ENCODE peak calls at places on chromosomes 13 and 19, in five cellular contexts. One of them, this sample, is unnamed.

GRCh38 chr19:49200238-49200862 is 42.8 kb downstream of the TRPM4 start:
- DNase-seq in aorta: no peak
- DNase-seq in HCT116: no peak
- DNase-seq in WERI-Rb-1: peak; percentile 20
- DNase-seq in tibial artery: no peak
- DNase-seq in this sample: no peak

GRCh38 chr13:35485451-35485850 is 9.0 kb upstream of the MAB21L1 start:
- DNase-seq in aorta: no peak
- DNase-seq in HCT116: no peak
- DNase-seq in WERI-Rb-1: peak; percentile 91
- DNase-seq in tibial artery: no peak
- DNase-seq in this sample: no peak

GRCh38 chr19:38653028-38653571 is 5.7 kb downstream of the ACTN4 start:
- DNase-seq in aorta: no peak
- DNase-seq in HCT116: no peak
- DNase-seq in WERI-Rb-1: peak; percentile 63
- DNase-seq in tibial artery: peak; percentile 76
- DNase-seq in this sample: no peak

GRCh38 chr19:29714371-29714952 is 599 bp downstream of the C19orf12 start:
- DNase-seq in aorta: peak; percentile 33
- DNase-seq in HCT116: no peak
- DNase-seq in WERI-Rb-1: peak; percentile 23
- DNase-seq in tibial artery: no peak
- DNase-seq in this sample: peak; percentile 30

GRCh38 chr13:27605099-27605498 is 15.2 kb downstream of the LNX2 start:
- DNase-seq in aorta: no peak
- DNase-seq in HCT116: no peak
- DNase-seq in WERI-Rb-1: no peak
- DNase-seq in tibial artery: no peak
- DNase-seq in this sample: no peak

GRCh38 chr13:32754179-32754578 is 167.9 kb downstream of the PDS5B start:
- DNase-seq in aorta: no peak
- DNase-seq in HCT116: no peak
- DNase-seq in WERI-Rb-1: no peak
- DNase-seq in tibial artery: no peak
- DNase-seq in this sample: no peak

GRCh38 chr13:98797456-98797855 is 45.0 kb upstream of the SLC15A1 start:
- DNase-seq in aorta: no peak
- DNase-seq in HCT116: no peak
- DNase-seq in WERI-Rb-1: peak; percentile 70
- DNase-seq in tibial artery: no peak
- DNase-seq in this sample: no peak

GRCh38 chr13:41006296-41006695 is 12.8 kb downstream of the ELF1 start:
- DNase-seq in aorta: no peak
- DNase-seq in HCT116: no peak
- DNase-seq in WERI-Rb-1: no peak
- DNase-seq in tibial artery: no peak
- DNase-seq in this sample: no peak

GRCh38 chr19:2305424-2305823 is 2.5 kb downstream of the LINGO3 start:
- DNase-seq in aorta: no peak
- DNase-seq in HCT116: no peak
- DNase-seq in WERI-Rb-1: no peak
- DNase-seq in tibial artery: no peak
- DNase-seq in this sample: no peak

GRCh38 chr19:35260694-35261304 is 8.0 kb upstream of the USF2 start:
- DNase-seq in aorta: peak; percentile 40
- DNase-seq in HCT116: no peak
- DNase-seq in WERI-Rb-1: peak; percentile 3
- DNase-seq in tibial artery: no peak
- DNase-seq in this sample: no peak

GRCh38 chr13:113219311-113219940 is 10.0 kb downstream of the CUL4A start:
- DNase-seq in aorta: no peak
- DNase-seq in HCT116: no peak
- DNase-seq in WERI-Rb-1: peak; percentile 58
- DNase-seq in tibial artery: no peak
- DNase-seq in this sample: no peak

GRCh38 chr13:98447881-98448641 is 128.8 kb downstream of the STK24 start:
- DNase-seq in aorta: no peak
- DNase-seq in HCT116: peak; percentile 34
- DNase-seq in WERI-Rb-1: peak; percentile 86
- DNase-seq in tibial artery: no peak
- DNase-seq in this sample: no peak

GRCh38 chr13:76723551-76724232 is 162.5 kb downstream of the KCTD12 start:
- DNase-seq in aorta: no peak
- DNase-seq in HCT116: no peak
- DNase-seq in WERI-Rb-1: no peak
- DNase-seq in tibial artery: peak; percentile 25
- DNase-seq in this sample: no peak

GRCh38 chr19:19653597-19654147 is 9.8 kb downstream of the ATP13A1 start:
- DNase-seq in aorta: no peak
- DNase-seq in HCT116: no peak
- DNase-seq in WERI-Rb-1: no peak
- DNase-seq in tibial artery: no peak
- DNase-seq in this sample: no peak

GRCh38 chr13:45775401-45775963 is 73.4 kb downstream of the CBY2 start:
- DNase-seq in aorta: no peak
- DNase-seq in HCT116: no peak
- DNase-seq in WERI-Rb-1: peak; percentile 79
- DNase-seq in tibial artery: no peak
- DNase-seq in this sample: no peak

GRCh38 chr19:56873493-56873892 is 33.0 kb upstream of the PEG3 start:
- DNase-seq in aorta: no peak
- DNase-seq in HCT116: no peak
- DNase-seq in WERI-Rb-1: no peak
- DNase-seq in tibial artery: no peak
- DNase-seq in this sample: no peak

DNA sequence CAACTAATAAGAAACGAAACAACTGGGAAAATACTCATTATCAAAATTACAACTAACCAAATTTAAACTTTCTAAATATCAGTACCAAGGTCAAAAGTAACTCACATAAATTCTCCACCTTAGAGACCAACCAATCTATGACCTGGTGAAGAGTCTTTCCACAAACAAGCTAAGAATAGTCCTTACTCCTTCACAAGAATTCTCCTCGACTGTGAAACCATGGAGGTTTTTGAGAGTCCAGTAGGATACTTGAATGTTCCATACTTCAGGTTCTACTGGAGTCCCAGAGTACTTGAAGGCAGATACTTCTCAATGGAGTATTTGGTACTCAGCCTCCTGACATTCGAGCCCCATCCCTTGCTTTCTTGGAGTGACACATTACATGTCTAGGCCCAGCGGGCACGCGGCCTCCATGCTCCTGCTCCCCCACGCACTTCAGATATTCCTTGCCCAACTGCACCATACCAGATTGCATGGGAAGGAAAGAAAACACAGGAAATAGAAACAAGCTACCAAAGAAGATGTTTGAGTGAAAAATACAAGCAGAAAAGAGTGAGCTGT is 63.9 kb downstream of the ABCC4 start:
- DNase-seq in aorta: no peak
- DNase-seq in HCT116: no peak
- DNase-seq in WERI-Rb-1: no peak
- DNase-seq in tibial artery: no peak
- DNase-seq in this sample: no peak
- H3K9me3 ChIP-seq in aorta: no peaks in the 10 kb centered on the region
- H3K9me3 ChIP-seq in HCT116: no peaks in the 10 kb centered on the region
- H3K9me3 ChIP-seq in WERI-Rb-1: peaks cover 5% of the 10 kb centered on the region
- H3K9me3 ChIP-seq in tibial artery: no peaks in the 10 kb centered on the region
- H3K9me3 ChIP-seq in this sample: no peaks in the 10 kb centered on the region

DNA sequence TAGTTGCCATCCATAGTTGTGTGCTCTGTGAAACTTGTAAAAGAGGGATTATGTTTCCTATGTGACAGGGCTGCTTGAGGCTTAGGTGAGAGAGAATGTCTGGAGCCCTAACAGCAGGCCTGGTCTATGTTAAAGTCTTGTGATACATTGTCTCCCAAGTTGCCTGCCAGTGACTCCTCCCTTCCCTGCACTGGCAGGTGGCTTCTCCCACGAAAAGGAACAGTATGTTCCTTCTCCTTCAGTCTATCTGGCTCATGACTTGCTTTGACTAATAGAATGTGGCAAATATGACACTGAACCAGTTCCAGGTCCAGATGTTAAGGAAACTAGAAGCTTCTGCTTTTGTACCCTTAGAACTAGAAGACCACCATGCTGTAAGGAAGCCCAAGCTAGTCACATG is 5.9 kb upstream of the KCNN4 start:
- DNase-seq in aorta: no peak
- DNase-seq in HCT116: no peak
- DNase-seq in WERI-Rb-1: no peak
- DNase-seq in tibial artery: no peak
- DNase-seq in this sample: no peak
- H3K9me3 ChIP-seq in aorta: no peaks in the 10 kb centered on the region
- H3K9me3 ChIP-seq in HCT116: no peaks in the 10 kb centered on the region
- H3K9me3 ChIP-seq in WERI-Rb-1: no peaks in the 10 kb centered on the region
- H3K9me3 ChIP-seq in tibial artery: no peaks in the 10 kb centered on the region
- H3K9me3 ChIP-seq in this sample: no peaks in the 10 kb centered on the region

GRCh38 chr19:58093071-58093470 is 5.0 kb downstream of the ZSCAN18 start:
- DNase-seq in aorta: no peak
- DNase-seq in HCT116: no peak
- DNase-seq in WERI-Rb-1: no peak
- DNase-seq in tibial artery: no peak
- DNase-seq in this sample: no peak

GRCh38 chr19:58089846-58090245 is 8.2 kb downstream of the ZSCAN18 start:
- DNase-seq in aorta: no peak
- DNase-seq in HCT116: no peak
- DNase-seq in WERI-Rb-1: no peak
- DNase-seq in tibial artery: no peak
- DNase-seq in this sample: no peak

GRCh38 chr19:58095328-58095727 is 2.7 kb downstream of the ZSCAN18 start:
- DNase-seq in aorta: no peak
- DNase-seq in HCT116: no peak
- DNase-seq in WERI-Rb-1: no peak
- DNase-seq in tibial artery: no peak
- DNase-seq in this sample: no peak

GRCh38 chr19:58088521-58089052 is 9.4 kb downstream of the ZSCAN18 start:
- DNase-seq in aorta: peak; percentile 61
- DNase-seq in HCT116: no peak
- DNase-seq in WERI-Rb-1: no peak
- DNase-seq in tibial artery: no peak
- DNase-seq in this sample: no peak

GRCh38 chr19:58091251-58091995 is 6.6 kb downstream of the ZSCAN18 start:
- DNase-seq in aorta: peak; percentile 8
- DNase-seq in HCT116: no peak
- DNase-seq in WERI-Rb-1: no peak
- DNase-seq in tibial artery: no peak
- DNase-seq in this sample: no peak
- H3K9me3 ChIP-seq in aorta: peaks cover 2% of the 10 kb centered on the region
- H3K9me3 ChIP-seq in HCT116: peaks cover 20% of the 10 kb centered on the region
- H3K9me3 ChIP-seq in WERI-Rb-1: no peaks in the 10 kb centered on the region
- H3K9me3 ChIP-seq in tibial artery: peaks cover 76% of the 10 kb centered on the region
- H3K9me3 ChIP-seq in this sample: peaks cover 11% of the 10 kb centered on the region

DNA sequence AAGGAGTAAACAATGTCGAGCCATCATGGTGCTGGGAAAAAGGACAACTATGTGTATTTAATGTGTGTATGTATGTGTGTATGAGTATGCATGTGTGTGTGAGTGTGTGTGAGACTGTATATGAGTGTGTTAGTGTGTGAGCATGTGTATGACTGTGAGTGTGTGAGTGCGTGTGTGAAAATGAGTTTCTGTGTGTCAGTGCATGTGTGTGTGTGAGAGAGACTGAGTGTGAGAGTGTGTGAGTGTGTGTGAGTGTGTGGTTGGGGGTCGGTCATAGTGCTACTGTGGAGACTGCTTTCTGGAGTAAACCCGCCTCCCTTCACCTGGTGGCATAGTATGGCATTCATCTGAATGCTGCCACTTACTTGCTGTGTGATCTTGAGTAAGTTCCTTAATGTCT is 567.4 kb downstream of the FGF9 start:
- DNase-seq in aorta: no peak
- DNase-seq in HCT116: no peak
- DNase-seq in WERI-Rb-1: no peak
- DNase-seq in tibial artery: no peak
- DNase-seq in this sample: no peak
- H3K9me3 ChIP-seq in aorta: no peaks in the 10 kb centered on the region
- H3K9me3 ChIP-seq in HCT116: no peaks in the 10 kb centered on the region
- H3K9me3 ChIP-seq in WERI-Rb-1: no peaks in the 10 kb centered on the region
- H3K9me3 ChIP-seq in tibial artery: no peaks in the 10 kb centered on the region
- H3K9me3 ChIP-seq in this sample: no peaks in the 10 kb centered on the region

GRCh38 chr19:36796714-36796999 is 24.1 kb upstream of the ZNF850 start:
- DNase-seq in aorta: no peak
- DNase-seq in HCT116: no peak
- DNase-seq in WERI-Rb-1: no peak
- DNase-seq in tibial artery: no peak
- DNase-seq in this sample: no peak
- H3K9me3 ChIP-seq in aorta: peaks cover 5% of the 10 kb centered on the region
- H3K9me3 ChIP-seq in HCT116: peaks cover 9% of the 10 kb centered on the region
- H3K9me3 ChIP-seq in WERI-Rb-1: peaks cover 14% of the 10 kb centered on the region
- H3K9me3 ChIP-seq in tibial artery: peaks cover 53% of the 10 kb centered on the region
- H3K9me3 ChIP-seq in this sample: no peaks in the 10 kb centered on the region

DNA sequence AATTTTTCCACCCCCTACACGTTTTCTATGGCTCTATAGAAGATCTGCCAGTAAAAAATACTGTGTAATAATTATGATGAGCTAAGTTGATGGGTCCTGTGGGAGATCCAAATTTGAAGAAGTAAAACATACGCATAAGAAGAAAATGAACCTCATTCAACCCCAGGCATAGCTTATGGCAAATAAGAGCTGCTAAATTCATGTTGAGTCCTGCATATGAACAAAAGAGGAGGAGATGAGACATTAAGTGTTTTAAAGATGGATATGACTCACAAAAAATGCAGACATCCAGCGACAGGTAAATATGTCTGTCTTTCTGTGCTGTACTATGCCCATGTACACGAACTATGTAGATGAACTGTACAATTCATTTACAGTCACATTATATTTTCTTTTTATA is 101.9 kb downstream of the LIG4 start:
- DNase-seq in aorta: no peak
- DNase-seq in HCT116: no peak
- DNase-seq in WERI-Rb-1: no peak
- DNase-seq in tibial artery: no peak
- DNase-seq in this sample: no peak
- H3K9me3 ChIP-seq in aorta: no peaks in the 10 kb centered on the region
- H3K9me3 ChIP-seq in HCT116: no peaks in the 10 kb centered on the region
- H3K9me3 ChIP-seq in WERI-Rb-1: no peaks in the 10 kb centered on the region
- H3K9me3 ChIP-seq in tibial artery: no peaks in the 10 kb centered on the region
- H3K9me3 ChIP-seq in this sample: no peaks in the 10 kb centered on the region

GRCh38 chr19:36775768-36776167 is 3.2 kb upstream of the ZNF850 start:
- DNase-seq in aorta: peak; percentile 76
- DNase-seq in HCT116: no peak
- DNase-seq in WERI-Rb-1: no peak
- DNase-seq in tibial artery: no peak
- DNase-seq in this sample: no peak
- H3K9me3 ChIP-seq in aorta: peaks cover 2% of the 10 kb centered on the region
- H3K9me3 ChIP-seq in HCT116: peaks cover 7% of the 10 kb centered on the region
- H3K9me3 ChIP-seq in WERI-Rb-1: no peaks in the 10 kb centered on the region
- H3K9me3 ChIP-seq in tibial artery: peaks cover 31% of the 10 kb centered on the region
- H3K9me3 ChIP-seq in this sample: no peaks in the 10 kb centered on the region